ENCODE peak calls at places on chromosomes 6 and 20, in four cellular contexts. Q is SK-N-SH, Z is K562, L is WTC11. P is an unnamed sample.

GRCh38 chr20:11891081-11891826 is 26.4 kb upstream of the BTBD3 start:
- DNase-seq in Q (peak; percentile 78), L (peak; percentile 25), Z (peak; percentile 40), P (no peak)

GRCh38 chr20:32526125-32526524 is 59.0 kb downstream of the NOL4L start:
- DNase-seq in Z (no peak), Q (no peak), L (no peak), P (peak; percentile 42)

GRCh38 chr20:17653835-17654648 is 28.0 kb downstream of the RRBP1 start:
- DNase-seq in L (no peak), Z (no peak), Q (no peak), P (no peak)

GRCh38 chr6:37134622-37135191 is 35.2 kb upstream of the PIM1 start:
- DNase-seq in Z (no peak), Q (no peak), L (no peak), P (no peak)

GRCh38 chr6:155314773-155315515 is 660 bp upstream of the TFB1M start:
- DNase-seq in Z (peak; percentile 52), Q (peak; percentile 46), L (no peak), P (peak; percentile 85)

GRCh38 chr6:142947702-142948480 is 2.9 kb upstream of the HIVEP2 start:
- DNase-seq in L (no peak), Z (no peak), Q (no peak), P (no peak)

GRCh38 chr20:16661738-16662137 is 68.1 kb upstream of the SNRPB2 start:
- DNase-seq in L (no peak), Q (no peak), Z (no peak), P (no peak)

GRCh38 chr6:31070711-31071197 is 41.6 kb downstream of the C6orf15 start:
- DNase-seq in Z (no peak), L (peak; percentile 49), Q (no peak), P (no peak)

GRCh38 chr6:129659590-129660345 is 50.2 kb downstream of the ARHGAP18 start:
- DNase-seq in L (no peak), Z (peak; percentile 48), Q (no peak), P (no peak)
- TF ChIP-seq USF1 in L (no peak), Z (no peak), Q (no peak), P (no peak)

GRCh38 chr20:50372770-50373088 is 137.5 kb upstream of the PTPN1 start:
- DNase-seq in Q (no peak), L (no peak), Z (peak; percentile 31), P (no peak)
- TF ChIP-seq USF1 in Q (no peak), L (no peak), Z (no peak), P (no peak)

GRCh38 chr6:81767163-81768000 is 14.9 kb upstream of the TENT5A start:
- DNase-seq in L (no peak), Q (no peak), Z (no peak), P (no peak)

GRCh38 chr6:81770395-81770794 is 17.9 kb upstream of the TENT5A start:
- DNase-seq in Q (no peak), L (no peak), Z (no peak), P (no peak)

GRCh38 chr6:81766482-81767069 is 14.1 kb upstream of the TENT5A start:
- DNase-seq in Q (no peak), L (no peak), Z (no peak), P (no peak)

GRCh38 chr6:81769834-81770233 is 17.4 kb upstream of the TENT5A start:
- DNase-seq in Q (no peak), L (no peak), Z (no peak), P (no peak)

DNA sequence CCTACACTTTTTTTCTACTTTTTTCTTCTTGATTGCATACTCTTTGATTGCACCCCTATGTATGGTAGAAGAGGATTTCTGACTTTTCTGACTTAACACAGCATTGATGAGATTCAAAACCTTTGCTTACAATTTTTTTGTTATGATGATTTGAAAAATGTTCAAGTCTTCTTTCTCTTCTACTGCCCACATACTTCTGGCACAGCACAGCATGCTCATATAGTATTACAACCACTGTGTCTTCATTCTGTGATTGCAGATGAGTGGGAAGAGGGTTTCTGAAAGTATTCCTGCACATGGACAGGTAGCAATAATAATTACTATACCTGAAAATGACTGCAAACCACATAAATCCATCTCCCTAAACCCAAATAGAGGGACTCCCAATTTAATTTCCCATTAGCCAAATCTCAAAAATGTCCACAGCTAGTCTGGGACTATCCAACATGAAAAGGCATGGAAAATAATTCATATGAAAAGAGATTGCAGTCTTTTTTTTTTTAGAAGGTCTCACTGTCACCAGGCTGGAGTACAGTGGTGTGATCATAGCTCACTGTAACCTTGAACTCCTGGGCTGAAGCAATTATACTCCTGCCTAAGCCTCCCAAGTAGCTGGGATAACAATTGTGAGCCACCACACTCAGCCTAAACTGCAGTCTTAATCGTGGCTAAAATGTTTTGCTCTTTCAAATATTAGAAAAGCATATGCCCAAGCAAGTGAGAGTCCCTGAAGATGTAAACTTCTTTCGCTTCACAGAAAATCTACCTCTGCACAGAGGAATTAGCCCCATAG is 15.9 kb upstream of the TENT5A start:
- DNase-seq in L (no peak), Z (no peak), Q (no peak), P (no peak)
- TF ChIP-seq USF1 in L (no peak), Z (no peak), Q (no peak), P (no peak)

GRCh38 chr20:57866250-57867106 is 156.7 kb upstream of the PMEPA1 start:
- DNase-seq in L (no peak), Z (no peak), Q (no peak), P (no peak)
- TF ChIP-seq USF1 in L (no peak), Z (no peak), Q (no peak), P (no peak)

GRCh38 chr20:64151634-64152530 is 12.4 kb upstream of the MYT1 start:
- DNase-seq in Q (no peak), L (no peak), Z (no peak), P (no peak)

GRCh38 chr20:64154590-64155257 is 9.5 kb upstream of the MYT1 start:
- DNase-seq in Z (no peak), L (no peak), Q (no peak), P (no peak)

GRCh38 chr20:64153410-64153809 is 10.8 kb upstream of the MYT1 start:
- DNase-seq in Z (no peak), Q (no peak), L (no peak), P (no peak)

GRCh38 chr20:64153861-64154589 is 10.2 kb upstream of the MYT1 start:
- DNase-seq in Z (no peak), Q (no peak), L (no peak), P (no peak)

GRCh38 chr20:64152906-64153305 is 11.3 kb upstream of the MYT1 start:
- DNase-seq in L (no peak), Z (no peak), Q (no peak), P (no peak)
- TF ChIP-seq USF1 in L (no peak), Z (no peak), Q (no peak), P (no peak)

DNA sequence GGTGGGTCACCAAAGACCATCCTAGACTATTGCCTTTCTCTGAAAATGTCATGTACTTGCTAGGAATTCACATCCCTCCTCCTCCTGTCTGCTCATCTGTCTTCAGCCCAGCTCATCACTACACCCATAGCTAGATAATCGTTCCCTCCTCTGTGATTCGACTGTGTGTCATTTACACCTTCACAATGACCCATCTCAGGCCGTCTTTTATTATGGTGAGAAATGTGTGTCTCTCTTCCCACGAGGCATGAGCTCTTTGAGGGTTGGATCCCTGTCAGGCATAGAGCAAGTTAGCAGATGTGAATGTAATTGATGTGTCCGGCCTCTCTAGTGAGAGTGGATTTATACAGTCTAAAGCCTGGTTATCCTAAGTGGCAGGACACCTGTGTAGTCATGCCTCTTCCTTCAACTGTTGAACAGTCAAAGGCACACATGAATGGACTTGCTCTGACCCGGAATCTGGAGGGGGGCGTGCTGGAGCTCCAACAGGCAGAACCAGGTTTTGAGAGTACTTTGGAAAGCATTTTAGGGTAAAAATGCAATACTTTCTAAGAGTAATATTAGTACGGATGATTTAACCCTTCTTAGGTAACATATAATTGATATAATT is 182.1 kb downstream of the UTRN start:
- DNase-seq in L (no peak), Z (no peak), Q (no peak), P (no peak)
- TF ChIP-seq USF1 in L (no peak), Z (no peak), Q (no peak), P (no peak)

DNA sequence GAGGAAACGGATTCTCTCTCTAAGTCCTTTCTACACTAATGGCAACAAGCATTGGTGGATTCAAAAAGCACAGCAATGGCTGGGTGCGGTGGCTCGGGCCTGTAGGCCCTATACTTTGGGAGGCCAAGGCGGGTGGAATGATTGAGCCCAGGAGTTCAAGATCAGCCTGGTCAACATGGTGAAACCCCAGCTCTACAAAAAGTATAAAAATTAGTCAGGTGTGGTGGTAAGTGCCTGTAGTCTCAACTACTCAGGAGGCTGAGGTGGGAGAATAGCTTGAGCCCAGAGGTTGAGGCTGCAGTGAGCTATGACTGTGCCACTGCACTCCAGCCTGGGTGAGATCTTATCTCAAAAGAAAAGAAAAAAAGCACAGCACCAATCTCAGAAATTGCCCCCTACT is 19.3 kb downstream of the PAQR8 start:
- DNase-seq in L (no peak), Z (no peak), Q (no peak), P (no peak)
- TF ChIP-seq USF1 in L (no peak), Z (no peak), Q (no peak), P (no peak)

DNA sequence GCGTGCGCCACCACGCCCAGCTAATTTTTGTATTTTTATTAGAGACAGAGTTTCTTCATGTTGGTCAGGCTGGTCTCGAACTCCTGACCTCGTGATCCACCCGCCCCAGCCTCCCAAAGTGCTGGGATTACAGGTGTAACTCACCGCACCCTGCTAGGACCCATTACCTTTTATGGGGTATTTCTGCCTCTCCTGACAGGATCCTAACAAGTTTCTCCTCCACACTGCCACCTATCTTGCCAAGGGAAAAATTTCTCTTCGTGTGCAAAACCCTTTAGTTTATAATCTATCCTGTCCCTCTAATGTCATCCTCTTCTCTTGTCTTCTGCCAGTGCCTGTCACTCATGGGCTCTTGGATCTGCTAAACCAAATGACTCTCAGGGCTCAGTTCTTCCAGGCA is 1.9 kb downstream of the STMND1 start:
- DNase-seq in Z (no peak), L (no peak), Q (no peak), P (no peak)
- TF ChIP-seq USF1 in Z (no peak), L (no peak), Q (no peak), P (no peak)